ENCODE peak calls at places on chromosomes 13 and 19, in six cellular contexts. O is HS-5; I is WTC11; F is astrocyte of the cerebellum; H is stimulated activated CD4-positive, alpha-beta T cell treated with anti-CD3 and anti-CD28 coated beads, Interleukin-4, amount 100 ng/mL, for 1 hour; D is amniotic stem cell. K is an unnamed sample.

GRCh38 chr19:2577722-2578335 is 101.9 kb downstream of the GADD45B start:
- DNase-seq in O (no peak), H (no peak), D (no peak), F (no peak), I (no peak), K (no peak)

GRCh38 chr13:55893541-55893940 is 1247.2 kb upstream of the PRR20A start:
- DNase-seq in I (no peak), H (no peak), D (no peak), F (no peak), O (no peak), K (no peak)

GRCh38 chr19:19697589-19697988 is 28.9 kb downstream of the ZNF101 start:
- DNase-seq in O (no peak), D (no peak), F (no peak), H (no peak), I (no peak), K (no peak)

GRCh38 chr13:77207943-77208342 is 119.0 kb downstream of the MYCBP2 start:
- DNase-seq in O (peak), D (peak), F (peak), I (no peak), H (no peak), K (no peak)

GRCh38 chr19:17618281-17618903 is 62.9 kb downstream of the COLGALT1 start:
- DNase-seq in H (no peak), I (no peak), F (no peak), D (no peak), O (no peak), K (no peak)

GRCh38 chr13:106348032-106348431 is 187.4 kb downstream of the EFNB2 start:
- DNase-seq in F (peak), O (no peak), I (no peak), D (no peak), H (no peak), K (peak)

GRCh38 chr19:5534787-5535586 is 32.8 kb downstream of the TINCR start:
- DNase-seq in I (peak), D (no peak), F (no peak), H (peak), O (no peak), K (no peak)

GRCh38 chr19:18650468-18651001 is 13.7 kb downstream of the KLHL26 start:
- DNase-seq in H (no peak), O (no peak), D (no peak), I (no peak), F (peak), K (no peak)

GRCh38 chr19:3194063-3194702 is 8.5 kb downstream of the NCLN start:
- DNase-seq in H (no peak), I (no peak), D (no peak), O (no peak), F (no peak), K (no peak)

GRCh38 chr13:100815476-100816046 is 141.0 kb upstream of the TMTC4 start:
- DNase-seq in F (no peak), O (no peak), D (no peak), H (no peak), I (no peak), K (no peak)

GRCh38 chr13:28586585-28587540 is 72.1 kb upstream of the POMP start:
- DNase-seq in F (no peak), I (no peak), H (no peak), O (no peak), D (no peak), K (no peak)

GRCh38 chr13:113976711-113977684 is 3.1 kb upstream of the C13orf46 start:
- DNase-seq in O (peak), D (no peak), F (peak), H (no peak), I (peak), K (peak)

GRCh38 chr13:48448963-48449614 is 36.2 kb upstream of the LPAR6 start:
- DNase-seq in O (peak), H (no peak), I (no peak), D (peak), F (peak), K (no peak)

GRCh38 chr19:43624933-43625332 is 5.5 kb upstream of the ZNF428 start:
- DNase-seq in O (no peak), H (peak), D (no peak), F (no peak), I (peak), K (no peak)

GRCh38 chr13:66899955-66900354 is 330.2 kb downstream of the PCDH9 start:
- DNase-seq in D (no peak), O (no peak), I (no peak), H (no peak), F (no peak), K (no peak)

GRCh38 chr13:64817721-64818120 is 2412.4 kb downstream of the PCDH9 start:
- DNase-seq in I (no peak), D (peak), F (no peak), O (peak), H (no peak), K (no peak)

GRCh38 chr19:8391274-8392016 is 1.3 kb downstream of the RAB11B start:
- DNase-seq in I (no peak), H (no peak), O (no peak), F (no peak), D (no peak), K (no peak)

GRCh38 chr19:33293255-33294057 is 8.9 kb downstream of the CEBPA start:
- DNase-seq in H (no peak), F (peak), O (peak), I (no peak), D (no peak), K (no peak)

GRCh38 chr13:22176968-22177545 is 506.2 kb downstream of the FGF9 start:
- DNase-seq in D (no peak), I (no peak), O (no peak), F (no peak), H (no peak), K (no peak)

GRCh38 chr13:51643882-51644281 is 59.6 kb downstream of the WDFY2 start:
- DNase-seq in O (no peak), I (no peak), H (no peak), F (peak), D (peak), K (peak)

GRCh38 chr13:24921881-24922280 is 157.9 kb downstream of the RNF17 start:
- DNase-seq in H (no peak), I (no peak), F (no peak), D (no peak), O (no peak), K (no peak)

GRCh38 chr19:43781630-43782310 is 997 bp upstream of the KCNN4 start:
- DNase-seq in O (no peak), F (no peak), D (no peak), H (no peak), I (no peak), K (no peak)

GRCh38 chr13:47038196-47038595 is 141.3 kb upstream of the HTR2A start:
- DNase-seq in H (no peak), I (no peak), F (peak), D (no peak), O (no peak), K (no peak)

GRCh38 chr13:47553329-47553977 is 447.6 kb downstream of the SUCLA2 start:
- DNase-seq in H (no peak), D (no peak), O (no peak), F (no peak), I (no peak), K (no peak)

GRCh38 chr19:15564534-15565168 is 50.4 kb upstream of the CYP4F8 start:
- DNase-seq in H (no peak), D (no peak), O (no peak), I (no peak), F (no peak), K (no peak)

GRCh38 chr19:18814063-18814462 is 17.7 kb upstream of the UPF1 start:
- DNase-seq in F (no peak), H (no peak), I (no peak), O (no peak), D (no peak), K (no peak)

GRCh38 chr13:100630564-100630963 is 42.0 kb upstream of the GGACT start:
- DNase-seq in H (no peak), F (peak), O (no peak), D (no peak), I (no peak), K (no peak)

GRCh38 chr13:32911506-32911905 is 104.7 kb upstream of the KL start:
- DNase-seq in H (no peak), I (peak), O (no peak), D (no peak), F (no peak), K (peak)

GRCh38 chr19:10988921-10989320 is 28.1 kb downstream of the SMARCA4 start:
- DNase-seq in H (no peak), O (no peak), D (no peak), I (no peak), F (no peak), K (no peak)

GRCh38 chr19:23318143-23318542 is 67.9 kb upstream of the ZNF724 start:
- DNase-seq in D (no peak), F (no peak), O (no peak), H (no peak), I (no peak), K (no peak)

GRCh38 chr13:76886292-76887061 is at the start of gene KCTD12:
- DNase-seq in D (peak), H (peak), I (peak), F (peak), O (no peak), K (no peak)

GRCh38 chr19:39582442-39582841 is 19.9 kb upstream of the LGALS13 start:
- DNase-seq in I (no peak), F (no peak), D (no peak), H (peak), O (no peak), K (no peak)

GRCh38 chr19:58476498-58477015 is 405 bp downstream of the ZNF446 start:
- DNase-seq in H (no peak), F (no peak), D (no peak), O (no peak), I (no peak), K (no peak)

GRCh38 chr19:12769689-12770088 is 5.7 kb downstream of the HOOK2 start:
- DNase-seq in D (no peak), I (peak), O (no peak), H (peak), F (no peak), K (no peak)

GRCh38 chr13:86710013-86710412 is 910.8 kb upstream of the SLITRK6 start:
- DNase-seq in I (no peak), F (no peak), O (no peak), D (no peak), H (no peak), K (no peak)

GRCh38 chr19:2905918-2906519 is 5.3 kb downstream of the ZNF57 start:
- DNase-seq in F (no peak), H (no peak), I (no peak), D (no peak), O (no peak), K (no peak)